ENCODE peak calls at places on chromosome 9, in four cellular contexts. W is ovary, E is stomach, O is OCI-LY7. S is an unnamed sample.

GRCh38 chr9:3040761-3041160 is 196.9 kb upstream of the PUM3 start:
- DNase-seq in O (no peak), W (no peak), E (no peak), S (no peak)

GRCh38 chr9:38038307-38039089 is 30.5 kb downstream of the SHB start:
- DNase-seq in W (no peak), O (no peak), E (no peak), S (no peak)

GRCh38 chr9:128457207-128457606 is 1.4 kb downstream of the ODF2 start:
- DNase-seq in E (no peak), W (no peak), O (no peak), S (no peak)

GRCh38 chr9:102842421-102842820 is 152.7 kb upstream of the CYLC2 start:
- DNase-seq in W (no peak), E (no peak), O (no peak), S (no peak)

GRCh38 chr9:88954073-88954472 is 37.2 kb upstream of the S1PR3 start:
- DNase-seq in E (no peak), W (no peak), O (no peak), S (no peak)

GRCh38 chr9:76463211-76463610 is 4.2 kb downstream of the GCNT1 start:
- DNase-seq in O (peak; percentile 86), W (no peak), E (no peak), S (no peak)

GRCh38 chr9:93665128-93665565 is 88.8 kb downstream of the PHF2 start:
- DNase-seq in O (no peak), E (no peak), W (peak; percentile 13), S (no peak)

GRCh38 chr9:101524371-101524770 is 9.3 kb upstream of the RNF20 start:
- DNase-seq in W (no peak), O (no peak), E (no peak), S (no peak)

GRCh38 chr9:132412089-132412488 is 2.1 kb downstream of the CFAP77 start:
- DNase-seq in O (peak; percentile 27), W (no peak), E (no peak), S (no peak)

GRCh38 chr9:133460405-133461175 is 812 bp downstream of the CACFD1 start:
- DNase-seq in O (peak; percentile 91), E (peak; percentile 93), W (no peak), S (peak; percentile 63)

GRCh38 chr9:3908731-3909130 is 382.9 kb upstream of the RFX3 start:
- DNase-seq in W (no peak), E (no peak), O (no peak), S (no peak)

GRCh38 chr9:6502399-6502798 is 89.4 kb downstream of the UHRF2 start:
- DNase-seq in W (no peak), O (no peak), E (no peak), S (no peak)

GRCh38 chr9:93259490-93260289 is 75.8 kb downstream of the WNK2 start:
- DNase-seq in O (no peak), W (peak; percentile 21), E (peak; percentile 22), S (peak; percentile 46)

GRCh38 chr9:104093162-104093561 is 947 bp upstream of the SMC2 start:
- DNase-seq in O (peak; percentile 22), W (no peak), E (no peak), S (no peak)

GRCh38 chr9:122988141-122988540 is 45.3 kb upstream of the GPR21 start:
- DNase-seq in E (no peak), O (no peak), W (no peak), S (no peak)

GRCh38 chr9:130598188-130598587 is 18.8 kb downstream of the FUBP3 start:
- DNase-seq in E (no peak), O (no peak), W (no peak), S (no peak)

GRCh38 chr9:108724122-108724521 is 131.7 kb downstream of the ACTL7B start:
- DNase-seq in E (no peak), W (no peak), O (no peak), S (no peak)

GRCh38 chr9:17531642-17532254 is 47.1 kb upstream of the SH3GL2 start:
- DNase-seq in W (no peak), O (peak; percentile 29), E (peak; percentile 61), S (no peak)

GRCh38 chr9:37455884-37456647 is 9.2 kb downstream of the ZBTB5 start:
- DNase-seq in W (no peak), O (no peak), E (no peak), S (no peak)

GRCh38 chr9:17627641-17628040 is 48.8 kb downstream of the SH3GL2 start:
- DNase-seq in E (no peak), O (no peak), W (no peak), S (no peak)

GRCh38 chr9:132698989-132699388 is 28.7 kb downstream of the GTF3C4 start:
- DNase-seq in E (peak; percentile 88), O (no peak), W (no peak), S (no peak)

GRCh38 chr9:126154182-126154827 is 172.3 kb upstream of the MVB12B start:
- DNase-seq in O (no peak), E (peak; percentile 19), W (peak; percentile 10), S (peak; percentile 44)

GRCh38 chr9:437066-438015 is 222.7 kb downstream of the DOCK8 start:
- DNase-seq in O (no peak), E (no peak), W (no peak), S (no peak)

GRCh38 chr9:76351006-76351405 is 43.2 kb downstream of the RFK start:
- DNase-seq in O (peak; percentile 19), E (no peak), W (no peak), S (no peak)

GRCh38 chr9:135070198-135070951 is 17.1 kb upstream of the OLFM1 start:
- DNase-seq in O (no peak), W (peak; percentile 23), E (no peak), S (no peak)

GRCh38 chr9:98323051-98323830 is 67.8 kb upstream of the TBC1D2 start:
- DNase-seq in O (no peak), W (no peak), E (no peak), S (no peak)

GRCh38 chr9:34242830-34243229 is 64.0 kb downstream of the UBAP1 start:
- DNase-seq in O (no peak), E (no peak), W (no peak), S (no peak)

GRCh38 chr9:70485273-70485858 is 70.9 kb upstream of the KLF9 start:
- DNase-seq in W (peak; percentile 51), E (no peak), O (no peak), S (peak; percentile 78)

GRCh38 chr9:1083325-1083913 is 33.3 kb downstream of the DMRT2 start:
- DNase-seq in O (no peak), E (no peak), W (no peak), S (no peak)

GRCh38 chr9:109320338-109320733 is 523 bp downstream of the EPB41L4B start:
- DNase-seq in O (no peak), E (no peak), W (peak; percentile 61), S (no peak)

GRCh38 chr9:21559402-21560280 is 77.5 kb upstream of the IFNE start:
- DNase-seq in W (peak; percentile 49), E (peak; percentile 79), O (no peak), S (no peak)

GRCh38 chr9:93264338-93265125 is 80.6 kb downstream of the WNK2 start:
- DNase-seq in E (no peak), O (no peak), W (no peak), S (peak; percentile 52)

GRCh38 chr9:34428325-34428958 is 29.9 kb downstream of the FAM219A start:
- DNase-seq in O (no peak), E (peak; percentile 28), W (no peak), S (no peak)

GRCh38 chr9:93697352-93698139 is 121.2 kb downstream of the PHF2 start:
- DNase-seq in O (no peak), W (no peak), E (no peak), S (peak; percentile 36)

GRCh38 chr9:119432428-119432827 is 63.2 kb upstream of the BRINP1 start:
- DNase-seq in W (no peak), E (no peak), O (no peak), S (no peak)

GRCh38 chr9:87122947-87123685 is 175.8 kb upstream of the GAS1 start:
- DNase-seq in O (no peak), E (no peak), W (no peak), S (no peak)

GRCh38 chr9:89617978-89618377 is 13.2 kb downstream of the GADD45G start:
- DNase-seq in O (no peak), E (peak; percentile 85), W (no peak), S (no peak)

DNA sequence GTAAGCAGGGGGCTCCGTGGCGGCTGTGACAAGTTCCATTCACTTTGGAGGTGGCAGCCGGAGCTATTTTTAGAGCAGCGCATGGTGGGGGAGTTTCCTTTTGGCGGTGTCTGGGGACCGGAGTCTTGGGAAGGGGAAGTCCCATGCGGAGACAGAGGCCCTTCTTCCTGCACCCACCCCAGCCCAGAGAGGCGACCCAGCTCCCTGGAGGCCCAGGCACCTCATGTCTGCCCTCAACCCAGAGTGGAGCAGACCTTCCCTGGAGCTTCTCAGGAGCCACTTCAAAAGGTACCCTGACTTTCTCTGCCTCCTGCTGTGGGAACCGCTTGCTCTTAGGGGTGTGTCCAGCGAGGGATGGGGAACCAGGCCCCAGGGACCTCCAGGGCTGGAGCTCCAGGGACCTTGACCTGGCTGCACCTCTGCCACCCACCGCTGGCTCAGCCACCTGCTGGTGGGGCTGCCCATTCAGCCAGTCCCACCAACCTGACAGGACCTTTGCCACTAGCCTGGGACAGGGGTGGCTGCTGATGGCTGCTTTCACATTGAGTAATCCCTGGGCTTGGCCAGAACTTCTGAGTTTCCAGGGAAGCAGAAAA is 34.1 kb downstream of the NEK6 start:
- DNase-seq in W (no peak), E (no peak), O (peak; percentile 25), S (no peak)
- H3K4me1 ChIP-seq in W (peaks cover 14% of the 10 kb centered on the region), E (peaks cover 100% of the 10 kb centered on the region), O (peaks cover 48% of the 10 kb centered on the region), S (peaks cover 73% of the 10 kb centered on the region)

DNA sequence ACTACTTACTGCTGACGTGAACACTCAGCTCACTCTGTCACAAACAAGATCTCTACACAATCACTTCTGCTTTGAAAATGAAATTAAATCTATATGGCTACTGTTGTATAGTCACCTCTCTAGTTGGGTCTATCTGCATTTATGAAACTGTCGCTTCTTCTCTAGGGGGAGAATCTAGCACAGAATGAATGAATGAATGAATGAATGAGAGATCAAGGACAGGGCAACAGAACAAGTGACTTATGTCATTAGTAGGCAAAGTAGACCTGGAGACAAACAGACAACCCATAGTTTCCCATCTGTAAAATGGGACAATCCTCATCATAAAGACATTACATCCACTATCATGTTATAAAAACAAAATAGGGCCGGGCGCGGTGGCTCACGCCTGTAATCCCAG is 13.4 kb downstream of the PTCH1 start:
- DNase-seq in O (no peak), E (no peak), W (no peak), S (no peak)
- H3K4me1 ChIP-seq in O (peaks cover 44% of the 10 kb centered on the region), E (peaks cover 74% of the 10 kb centered on the region), W (peaks cover 18% of the 10 kb centered on the region), S (no peaks in the 10 kb centered on the region)

GRCh38 chr9:110745656-110746055 is 77.1 kb downstream of the MUSK start:
- DNase-seq in E (no peak), W (no peak), O (no peak), S (no peak)

GRCh38 chr9:110744753-110745522 is 76.3 kb downstream of the MUSK start:
- DNase-seq in O (no peak), E (no peak), W (no peak), S (peak; percentile 69)

GRCh38 chr9:110750272-110750671 is 81.7 kb downstream of the MUSK start:
- DNase-seq in E (no peak), O (no peak), W (peak; percentile 46), S (peak; percentile 67)

GRCh38 chr9:110746211-110746930 is 77.8 kb downstream of the MUSK start:
- DNase-seq in W (no peak), O (no peak), E (no peak), S (no peak)

GRCh38 chr9:110748251-110748893 is 79.8 kb downstream of the MUSK start:
- DNase-seq in E (no peak), W (no peak), O (no peak), S (no peak)
- H3K4me1 ChIP-seq in E (peaks cover 16% of the 10 kb centered on the region), W (peaks cover 11% of the 10 kb centered on the region), O (no peaks in the 10 kb centered on the region), S (no peaks in the 10 kb centered on the region)

GRCh38 chr9:136961279-136962065 is 9.4 kb downstream of the LCN12 start:
- DNase-seq in O (no peak), W (no peak), E (peak; percentile 74), S (no peak)
- H3K4me1 ChIP-seq in O (peaks cover 8% of the 10 kb centered on the region), W (no peaks in the 10 kb centered on the region), E (peaks cover 32% of the 10 kb centered on the region), S (peaks cover 26% of the 10 kb centered on the region)

GRCh38 chr9:136136526-136136925 is 17.9 kb upstream of the TMEM250 start:
- DNase-seq in W (no peak), E (no peak), O (no peak), S (no peak)
- H3K4me1 ChIP-seq in W (no peaks in the 10 kb centered on the region), E (peaks cover 23% of the 10 kb centered on the region), O (no peaks in the 10 kb centered on the region), S (no peaks in the 10 kb centered on the region)

S was measured in right atrium auricular region.